ENCODE peak calls at places on chromosomes 5 and 9, in nine cellular contexts. C is dorsolateral prefrontal cortex; H is type B pancreatic cell; Y is EL; R is A549; A is IMR-90; N is HTR-8/SVneo; E is tibial nerve; W is activated T-helper 1 cell treated with anti-CD3 and anti-CD28 coated beads, Interleukin-2, amount 50 U/mL, for 16 hours. J is an unnamed sample.

GRCh38 chr9:115369322-115369957 is 251.5 kb upstream of the TNC start:
- DNase-seq in W (no peak), C (no peak), A (peak; percentile 91), E (no peak), H (no peak), Y (peak; percentile 23), R (peak; percentile 44), N (no peak), J (peak; percentile 46)

GRCh38 chr5:132066871-132067270 is 6.4 kb downstream of the IL3 start:
- DNase-seq in N (no peak), E (no peak), A (no peak), Y (no peak), C (no peak), R (no peak), H (no peak), W (no peak), J (no peak)

GRCh38 chr9:113953541-113953940 is 77.4 kb downstream of the ZNF618 start:
- DNase-seq in W (no peak), N (no peak), E (no peak), A (peak; percentile 68), R (no peak), C (no peak), Y (peak; percentile 47), H (no peak), J (peak; percentile 72)

GRCh38 chr9:14908221-14909206 is 1.7 kb downstream of the FREM1 start:
- DNase-seq in H (no peak), W (no peak), A (no peak), E (no peak), Y (no peak), N (no peak), R (no peak), C (no peak), J (no peak)

GRCh38 chr9:87684627-87685204 is 41.2 kb upstream of the CTSL start:
- DNase-seq in E (peak; percentile 52), N (peak; percentile 61), W (no peak), R (peak; percentile 44), Y (peak; percentile 42), C (peak; percentile 62), A (peak; percentile 24), H (peak; percentile 65), J (peak; percentile 36)

GRCh38 chr5:57033103-57033502 is 81.2 kb upstream of the MIER3 start:
- DNase-seq in W (no peak), H (no peak), E (no peak), N (no peak), Y (no peak), R (peak; percentile 72), A (no peak), C (no peak), J (no peak)

GRCh38 chr9:110126986-110127864 is 80.7 kb downstream of the C9orf152 start:
- DNase-seq in N (peak; percentile 55), A (peak; percentile 89), C (no peak), H (no peak), Y (peak; percentile 41), R (no peak), E (peak; percentile 57), W (no peak), J (peak; percentile 86)

GRCh38 chr5:95956900-95957293 is 4.8 kb downstream of the ELL2 start:
- DNase-seq in H (no peak), Y (no peak), C (no peak), A (no peak), W (no peak), N (no peak), E (no peak), R (no peak), J (no peak)

GRCh38 chr9:90896231-90896630 is 94.6 kb downstream of the SYK start:
- DNase-seq in A (no peak), E (no peak), R (no peak), N (no peak), Y (no peak), C (no peak), W (no peak), H (no peak), J (no peak)